ENCODE peak calls at places on chromosome 7, in four cellular contexts. G is OCI-LY7, X is hepatocyte, L is mammary epithelial cell. T is an unnamed sample.
A peak's percentile ranks its signal among the peaks of the same experiment; 100 is the strongest.

GRCh38 chr7:54985405-54986360 is 33.1 kb upstream of the EGFR start:
- DNase-seq in L (peak; percentile 93), X (peak; percentile 45), G (no peak), T (no peak)

GRCh38 chr7:102426268-102427031 is 6.9 kb upstream of the ORAI2 start:
- DNase-seq in G (peak; percentile 89), L (no peak), X (no peak), T (no peak)

GRCh38 chr7:37494940-37495339 is 46.3 kb upstream of the ELMO1 start:
- DNase-seq in X (no peak), G (no peak), L (no peak), T (no peak)

GRCh38 chr7:2522780-2523433 is 3.3 kb downstream of the LFNG start:
- DNase-seq in X (peak; percentile 73), G (no peak), L (peak; percentile 98), T (peak; percentile 88)

GRCh38 chr7:95828824-95829428 is 56.6 kb downstream of the DYNC1I1 start:
- DNase-seq in G (no peak), X (no peak), L (no peak), T (no peak)

GRCh38 chr7:46253500-46253899 is 332.4 kb upstream of the IGFBP3 start:
- DNase-seq in G (no peak), L (peak; percentile 44), X (no peak), T (no peak)

GRCh38 chr7:30575910-30576309 is 18.8 kb upstream of the GARS1 start:
- DNase-seq in G (no peak), X (no peak), L (no peak), T (no peak)

GRCh38 chr7:56097700-56098099 is 4.9 kb upstream of the PHKG1 start:
- DNase-seq in X (no peak), G (no peak), L (peak; percentile 40), T (no peak)

GRCh38 chr7:12458520-12459131 is 55.0 kb upstream of the VWDE start:
- DNase-seq in L (peak; percentile 19), X (peak; percentile 58), G (peak; percentile 25), T (peak; percentile 49)

GRCh38 chr7:17153571-17153970 is 144.9 kb upstream of the AHR start:
- DNase-seq in L (peak; percentile 27), G (no peak), X (no peak), T (no peak)

GRCh38 chr7:2116903-2117680 is 115.7 kb downstream of the MAD1L1 start:
- DNase-seq in L (peak; percentile 16), G (no peak), X (peak; percentile 46), T (no peak)

GRCh38 chr7:121761399-121761798 is 111.6 kb upstream of the PTPRZ1 start:
- DNase-seq in G (no peak), X (no peak), L (peak; percentile 84), T (no peak)
- H3K4me2 ChIP-seq in G (no peak overlapping the region), X (no peak overlapping the region), L (peak overlapping the region; percentile 11), T (no peak overlapping the region)

DNA sequence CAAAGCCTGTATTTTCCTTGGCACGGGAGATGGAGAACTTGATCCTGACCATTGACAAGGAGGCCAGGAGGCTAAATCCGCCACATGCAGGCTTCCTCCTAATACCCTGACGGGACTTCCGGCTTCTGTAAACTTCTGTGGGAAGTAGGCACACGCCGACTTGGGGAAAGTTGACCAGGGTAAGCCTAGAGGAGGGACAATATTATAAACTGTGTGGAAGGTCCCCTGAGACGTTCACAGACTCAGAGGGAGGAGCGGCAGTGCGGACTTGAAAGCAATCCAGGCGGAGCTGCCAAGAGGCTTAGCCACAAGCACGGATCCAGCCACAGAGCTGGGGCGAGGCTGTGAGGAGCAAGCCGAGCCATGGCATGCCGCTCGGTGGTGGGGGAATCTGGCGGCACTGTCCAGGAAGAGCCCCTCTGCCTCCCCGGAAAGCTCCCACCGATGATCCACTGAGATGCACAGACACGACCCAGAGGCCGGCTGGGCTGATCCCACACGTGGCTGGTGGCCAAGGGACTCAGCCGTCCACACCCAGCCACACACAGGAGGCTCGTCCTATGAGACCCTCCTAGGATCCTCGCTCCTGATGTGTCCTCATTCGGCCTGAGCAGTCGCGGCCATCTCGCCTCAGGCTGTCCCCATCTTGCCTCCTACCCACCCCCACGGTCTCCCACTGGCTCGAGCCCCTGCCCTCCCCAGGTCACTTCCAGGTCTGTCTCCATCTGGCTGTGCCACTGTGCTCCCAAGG is 40.0 kb upstream of the INSIG1 start:
- DNase-seq in L (peak; percentile 69), X (no peak), G (no peak), T (no peak)
- H3K4me3 ChIP-seq in L (no peak overlapping the region), X (no peak overlapping the region), G (no peak overlapping the region), T (no peak overlapping the region)

DNA sequence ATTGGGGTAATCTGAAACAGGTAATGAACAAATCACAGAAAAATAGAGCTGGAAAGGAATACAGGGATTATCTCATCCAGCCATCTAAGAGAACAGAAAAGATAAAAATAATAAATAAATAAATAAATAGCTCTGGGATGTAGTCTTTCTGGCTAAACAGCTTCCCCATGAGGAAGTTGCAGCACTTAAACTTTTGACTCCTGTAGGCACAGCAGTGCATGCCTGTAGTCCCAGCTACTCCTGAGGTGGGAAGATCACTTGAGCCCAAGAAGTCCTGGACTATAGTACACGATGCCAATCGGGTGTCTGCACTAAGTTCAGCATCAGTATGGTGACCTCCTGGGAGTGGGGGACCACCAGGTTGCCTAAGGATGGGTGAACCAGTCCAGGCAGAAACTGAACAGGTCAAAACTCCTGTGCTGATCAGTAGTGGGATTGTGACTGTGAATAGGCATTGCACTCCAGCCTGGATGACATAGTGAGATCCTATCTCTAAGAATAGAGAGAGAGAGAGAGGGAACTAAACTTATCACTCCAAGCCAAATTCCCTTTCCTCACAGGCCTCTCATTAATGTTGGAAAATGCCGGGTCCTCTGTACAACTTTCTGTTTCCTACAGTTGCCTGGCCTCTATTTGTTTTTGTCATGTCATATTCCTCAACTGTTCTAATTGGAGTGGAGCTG is 61.7 kb upstream of the CDK13 start:
- DNase-seq in L (no peak), G (no peak), X (no peak), T (no peak)
- H3K4me2 ChIP-seq in L (no peak overlapping the region), G (no peak overlapping the region), X (no peak overlapping the region), T (no peak overlapping the region)

DNA sequence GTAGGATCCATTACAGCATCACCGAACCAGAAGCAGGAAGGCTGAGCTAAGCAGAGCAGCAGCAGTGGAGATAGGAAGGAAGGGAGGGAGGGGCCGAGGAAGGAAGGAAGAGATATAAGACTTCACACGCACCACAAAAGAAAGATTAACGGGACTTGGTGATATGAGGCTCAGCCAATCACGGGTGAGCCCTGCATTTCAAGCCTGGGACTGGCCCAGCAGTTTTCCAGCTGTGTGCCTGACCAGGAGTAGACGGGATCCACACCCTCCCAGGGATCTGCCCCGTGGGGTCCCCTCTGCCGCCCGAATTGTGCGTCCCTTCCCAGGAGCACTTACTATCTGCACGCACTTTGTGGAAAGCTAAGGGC is 16.2 kb downstream of the ATG9B start:
- DNase-seq in X (no peak), G (no peak), L (no peak), T (no peak)
- H3K4me3 ChIP-seq in X (no peak overlapping the region), G (peak overlapping the region; percentile 42), L (no peak overlapping the region), T (no peak overlapping the region)

DNA sequence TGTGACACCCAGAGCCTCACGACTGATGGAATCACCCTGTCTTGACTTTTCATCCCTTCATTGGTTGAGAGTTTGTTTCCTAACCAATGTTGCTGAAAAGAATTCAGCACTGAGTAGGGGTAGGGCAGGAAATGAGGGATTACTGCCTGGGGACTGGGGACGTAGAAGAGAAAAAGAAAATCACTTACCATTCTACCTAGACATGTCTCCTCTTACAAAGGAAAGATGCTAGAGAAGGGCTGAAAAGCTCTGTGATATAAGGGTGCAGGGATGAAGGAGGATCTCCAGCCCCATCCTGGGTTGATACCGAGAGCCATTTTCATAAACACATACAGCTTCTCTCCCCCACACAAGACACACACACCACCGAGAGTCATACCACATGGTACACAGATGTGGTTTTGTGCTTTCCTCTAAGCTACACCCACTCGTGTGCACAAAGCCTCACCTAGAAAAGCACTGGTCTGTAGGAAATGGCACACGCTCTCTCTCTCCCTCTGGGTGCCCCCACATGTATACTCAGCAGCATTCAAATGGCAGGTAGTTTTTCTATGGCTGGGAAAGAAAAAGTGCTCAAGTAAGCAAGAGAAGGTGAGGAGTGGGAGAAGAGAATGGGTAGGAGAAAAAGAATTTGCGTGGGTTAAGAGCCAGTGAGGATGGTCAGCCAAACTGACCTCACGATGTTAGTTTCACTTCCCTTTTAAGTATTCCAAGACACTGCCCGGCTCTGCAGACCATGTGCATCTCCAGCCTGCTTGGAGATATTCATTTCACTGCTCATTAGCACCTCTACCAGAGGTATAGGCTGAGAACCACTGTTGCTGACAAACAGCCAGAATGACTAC is 85.8 kb downstream of the CALD1 start:
- DNase-seq in L (no peak), G (no peak), X (no peak), T (peak; percentile 20)
- H3K4me2 ChIP-seq in L (peak overlapping the region; percentile 29), G (no peak overlapping the region), X (peak overlapping the region; percentile 62), T (no peak overlapping the region)

DNA sequence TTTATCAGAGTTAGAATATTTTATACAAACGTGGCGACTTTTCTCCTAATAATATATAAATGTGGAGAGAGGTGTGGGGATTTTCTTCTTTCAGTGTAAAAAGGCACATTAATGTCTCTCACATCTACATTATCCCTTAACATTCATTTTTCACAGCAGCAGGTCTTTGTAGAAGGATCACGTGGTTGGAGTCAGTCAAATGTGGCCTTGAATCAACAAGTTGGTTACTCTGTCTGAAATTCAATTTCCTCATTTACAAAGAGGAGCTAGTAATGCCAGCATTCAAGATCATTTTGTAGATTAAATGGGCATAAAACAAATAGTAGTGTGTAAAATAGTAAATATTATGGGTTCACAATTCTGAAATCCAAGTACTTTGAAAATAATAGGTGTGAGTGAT is 183.1 kb upstream of the SEMA3E start:
- DNase-seq in L (no peak), X (no peak), G (no peak), T (no peak)
- H3K4me3 ChIP-seq in L (no peak overlapping the region), X (no peak overlapping the region), G (no peak overlapping the region), T (no peak overlapping the region)

GRCh38 chr7:44982535-44982923 is 3.7 kb upstream of the MYO1G start:
- DNase-seq in G (no peak), X (no peak), L (no peak), T (no peak)
- H3K4me2 ChIP-seq in G (peak overlapping the region; percentile 95), X (no peak overlapping the region), L (no peak overlapping the region), T (no peak overlapping the region)

DNA sequence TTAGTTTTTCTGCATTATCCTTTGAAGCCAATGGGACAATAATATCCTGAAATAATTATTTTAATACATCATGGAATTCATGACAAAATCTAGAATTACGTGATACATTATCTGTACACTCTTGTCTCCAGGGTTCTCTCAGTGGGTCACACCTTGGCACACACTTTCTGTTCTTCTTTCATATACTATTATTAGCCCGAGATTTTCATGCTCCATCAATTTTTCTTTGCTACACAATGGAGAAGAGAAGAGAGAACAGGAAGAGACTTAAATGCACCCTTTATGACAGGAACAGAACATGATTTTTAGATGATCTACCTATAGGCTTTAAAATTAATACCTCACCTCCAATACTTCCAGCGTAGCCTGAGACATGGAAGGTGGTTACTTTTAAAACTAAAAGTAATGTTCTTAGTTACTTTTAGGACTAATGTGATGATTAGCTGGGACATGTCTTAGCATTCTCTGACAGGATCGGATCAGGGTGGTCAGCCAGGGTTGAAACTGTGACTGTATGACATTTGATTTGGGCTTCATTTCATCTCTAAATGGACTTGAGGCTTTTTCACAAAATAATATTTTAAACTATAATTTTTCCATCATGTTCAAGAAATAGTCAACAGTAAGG is 148.2 kb upstream of the WNT16 start:
- DNase-seq in L (no peak), G (peak; percentile 90), X (no peak), T (no peak)
- H3K4me3 ChIP-seq in L (no peak overlapping the region), G (peak overlapping the region; percentile 54), X (no peak overlapping the region), T (no peak overlapping the region)

DNA sequence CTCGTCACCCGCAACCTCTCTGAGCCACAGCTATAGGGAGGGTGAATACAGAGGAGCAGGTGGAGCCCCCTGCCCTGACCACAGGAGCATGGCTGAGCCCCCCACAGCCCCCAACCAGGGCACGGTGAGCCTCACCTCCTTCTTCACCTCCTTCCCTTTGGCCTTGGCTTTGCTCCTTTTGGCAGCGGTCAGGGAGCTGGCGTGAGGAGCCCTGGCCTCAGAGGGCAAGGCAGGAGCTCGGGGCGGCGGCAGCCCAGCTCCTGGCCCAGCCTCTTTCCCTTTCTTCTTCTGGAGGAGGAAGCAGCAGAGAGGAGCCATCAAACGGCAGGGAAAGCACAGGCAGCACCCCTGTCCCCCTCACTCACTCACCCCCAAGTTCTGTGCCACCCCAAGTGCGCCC is 42.2 kb downstream of the SLC29A4 start:
- DNase-seq in X (no peak), L (no peak), G (no peak), T (no peak)
- H3K4me2 ChIP-seq in X (no peak overlapping the region), L (no peak overlapping the region), G (no peak overlapping the region), T (no peak overlapping the region)

GRCh38 chr7:140348161-140348849 is 50.0 kb downstream of the SLC37A3 start:
- DNase-seq in L (no peak), X (no peak), G (no peak), T (no peak)
- H3K4me3 ChIP-seq in L (no peak overlapping the region), X (no peak overlapping the region), G (no peak overlapping the region), T (no peak overlapping the region)

T was measured in neural progenitor cell.